ENCODE peak calls at places on chromosomes 7 and 10, in eight cellular contexts. One of them, this sample, is unnamed.

GRCh38 chr7:120052884-120053382 is 220.0 kb upstream of the KCND2 start:
- DNase-seq in mesenteric fat pad: no peak
- DNase-seq in fibroblast of lung: peak
- DNase-seq in coronary artery: no peak
- DNase-seq in SW480: no peak
- DNase-seq in activated naive CD4-positive, alpha-beta T cell treated with Interleukin-2 at 50 U/mL for 16 hours: no peak
- DNase-seq in stimulated activated CD4-positive, alpha-beta T cell treated with anti-CD3 and anti-CD28 coated beads, Interleukin-1b, Interleukin-23, amount 100 ng/mL, for 24 hours: no peak
- DNase-seq in CD4-positive, alpha-beta T cell: no peak
- DNase-seq in this sample: no peak

GRCh38 chr7:128785738-128786137 is 6.0 kb upstream of the CCDC136 start:
- DNase-seq in mesenteric fat pad: no peak
- DNase-seq in fibroblast of lung: no peak
- DNase-seq in coronary artery: no peak
- DNase-seq in SW480: no peak
- DNase-seq in activated naive CD4-positive, alpha-beta T cell treated with Interleukin-2 at 50 U/mL for 16 hours: no peak
- DNase-seq in stimulated activated CD4-positive, alpha-beta T cell treated with anti-CD3 and anti-CD28 coated beads, Interleukin-1b, Interleukin-23, amount 100 ng/mL, for 24 hours: no peak
- DNase-seq in CD4-positive, alpha-beta T cell: no peak
- DNase-seq in this sample: no peak

GRCh38 chr7:4185136-4185535 is 497.0 kb upstream of the FOXK1 start:
- DNase-seq in mesenteric fat pad: no peak
- DNase-seq in fibroblast of lung: no peak
- DNase-seq in coronary artery: no peak
- DNase-seq in SW480: no peak
- DNase-seq in activated naive CD4-positive, alpha-beta T cell treated with Interleukin-2 at 50 U/mL for 16 hours: no peak
- DNase-seq in stimulated activated CD4-positive, alpha-beta T cell treated with anti-CD3 and anti-CD28 coated beads, Interleukin-1b, Interleukin-23, amount 100 ng/mL, for 24 hours: no peak
- DNase-seq in CD4-positive, alpha-beta T cell: no peak
- DNase-seq in this sample: no peak

GRCh38 chr7:158424531-158424930 is 163.1 kb downstream of the PTPRN2 start:
- DNase-seq in mesenteric fat pad: peak
- DNase-seq in fibroblast of lung: no peak
- DNase-seq in coronary artery: no peak
- DNase-seq in SW480: no peak
- DNase-seq in activated naive CD4-positive, alpha-beta T cell treated with Interleukin-2 at 50 U/mL for 16 hours: no peak
- DNase-seq in stimulated activated CD4-positive, alpha-beta T cell treated with anti-CD3 and anti-CD28 coated beads, Interleukin-1b, Interleukin-23, amount 100 ng/mL, for 24 hours: no peak
- DNase-seq in CD4-positive, alpha-beta T cell: no peak
- DNase-seq in this sample: no peak

GRCh38 chr10:44947356-44948152 is 12.0 kb upstream of the RASSF4 start:
- DNase-seq in mesenteric fat pad: peak
- DNase-seq in fibroblast of lung: no peak
- DNase-seq in coronary artery: peak
- DNase-seq in SW480: no peak
- DNase-seq in activated naive CD4-positive, alpha-beta T cell treated with Interleukin-2 at 50 U/mL for 16 hours: no peak
- DNase-seq in stimulated activated CD4-positive, alpha-beta T cell treated with anti-CD3 and anti-CD28 coated beads, Interleukin-1b, Interleukin-23, amount 100 ng/mL, for 24 hours: no peak
- DNase-seq in CD4-positive, alpha-beta T cell: no peak
- DNase-seq in this sample: no peak

GRCh38 chr10:42990721-42991441 is 86.0 kb upstream of the RET start:
- DNase-seq in mesenteric fat pad: peak
- DNase-seq in fibroblast of lung: no peak
- DNase-seq in coronary artery: no peak
- DNase-seq in SW480: no peak
- DNase-seq in activated naive CD4-positive, alpha-beta T cell treated with Interleukin-2 at 50 U/mL for 16 hours: no peak
- DNase-seq in stimulated activated CD4-positive, alpha-beta T cell treated with anti-CD3 and anti-CD28 coated beads, Interleukin-1b, Interleukin-23, amount 100 ng/mL, for 24 hours: no peak
- DNase-seq in CD4-positive, alpha-beta T cell: no peak
- DNase-seq in this sample: no peak

GRCh38 chr10:104257235-104257634 is 2.5 kb downstream of the GSTO1 start:
- DNase-seq in mesenteric fat pad: no peak
- DNase-seq in fibroblast of lung: no peak
- DNase-seq in coronary artery: no peak
- DNase-seq in SW480: no peak
- DNase-seq in activated naive CD4-positive, alpha-beta T cell treated with Interleukin-2 at 50 U/mL for 16 hours: no peak
- DNase-seq in stimulated activated CD4-positive, alpha-beta T cell treated with anti-CD3 and anti-CD28 coated beads, Interleukin-1b, Interleukin-23, amount 100 ng/mL, for 24 hours: no peak
- DNase-seq in CD4-positive, alpha-beta T cell: no peak
- DNase-seq in this sample: no peak

GRCh38 chr7:91492773-91493172 is 228.5 kb downstream of the FZD1 start:
- DNase-seq in mesenteric fat pad: no peak
- DNase-seq in fibroblast of lung: no peak
- DNase-seq in coronary artery: no peak
- DNase-seq in SW480: no peak
- DNase-seq in activated naive CD4-positive, alpha-beta T cell treated with Interleukin-2 at 50 U/mL for 16 hours: no peak
- DNase-seq in stimulated activated CD4-positive, alpha-beta T cell treated with anti-CD3 and anti-CD28 coated beads, Interleukin-1b, Interleukin-23, amount 100 ng/mL, for 24 hours: no peak
- DNase-seq in CD4-positive, alpha-beta T cell: no peak
- DNase-seq in this sample: no peak

GRCh38 chr7:157047148-157047547 is 36.7 kb upstream of the MNX1 start:
- DNase-seq in mesenteric fat pad: no peak
- DNase-seq in fibroblast of lung: no peak
- DNase-seq in coronary artery: no peak
- DNase-seq in SW480: no peak
- DNase-seq in activated naive CD4-positive, alpha-beta T cell treated with Interleukin-2 at 50 U/mL for 16 hours: no peak
- DNase-seq in stimulated activated CD4-positive, alpha-beta T cell treated with anti-CD3 and anti-CD28 coated beads, Interleukin-1b, Interleukin-23, amount 100 ng/mL, for 24 hours: no peak
- DNase-seq in CD4-positive, alpha-beta T cell: no peak
- DNase-seq in this sample: no peak

GRCh38 chr10:124285587-124286527 is 132.9 kb downstream of the OAT start:
- DNase-seq in mesenteric fat pad: peak
- DNase-seq in fibroblast of lung: no peak
- DNase-seq in coronary artery: no peak
- DNase-seq in SW480: no peak
- DNase-seq in activated naive CD4-positive, alpha-beta T cell treated with Interleukin-2 at 50 U/mL for 16 hours: no peak
- DNase-seq in stimulated activated CD4-positive, alpha-beta T cell treated with anti-CD3 and anti-CD28 coated beads, Interleukin-1b, Interleukin-23, amount 100 ng/mL, for 24 hours: no peak
- DNase-seq in CD4-positive, alpha-beta T cell: no peak
- DNase-seq in this sample: no peak

GRCh38 chr10:43045631-43046287 is 31.1 kb upstream of the RET start:
- DNase-seq in mesenteric fat pad: peak
- DNase-seq in fibroblast of lung: no peak
- DNase-seq in coronary artery: peak
- DNase-seq in SW480: no peak
- DNase-seq in activated naive CD4-positive, alpha-beta T cell treated with Interleukin-2 at 50 U/mL for 16 hours: no peak
- DNase-seq in stimulated activated CD4-positive, alpha-beta T cell treated with anti-CD3 and anti-CD28 coated beads, Interleukin-1b, Interleukin-23, amount 100 ng/mL, for 24 hours: no peak
- DNase-seq in CD4-positive, alpha-beta T cell: no peak
- DNase-seq in this sample: no peak

GRCh38 chr7:132577206-132578049 is 1.2 kb upstream of the PLXNA4 start:
- DNase-seq in mesenteric fat pad: no peak
- DNase-seq in fibroblast of lung: peak
- DNase-seq in coronary artery: no peak
- DNase-seq in SW480: peak
- DNase-seq in activated naive CD4-positive, alpha-beta T cell treated with Interleukin-2 at 50 U/mL for 16 hours: no peak
- DNase-seq in stimulated activated CD4-positive, alpha-beta T cell treated with anti-CD3 and anti-CD28 coated beads, Interleukin-1b, Interleukin-23, amount 100 ng/mL, for 24 hours: peak
- DNase-seq in CD4-positive, alpha-beta T cell: no peak
- DNase-seq in this sample: peak

GRCh38 chr7:22433710-22434460 is 66.1 kb downstream of the STEAP1B start:
- DNase-seq in mesenteric fat pad: no peak
- DNase-seq in fibroblast of lung: peak
- DNase-seq in coronary artery: no peak
- DNase-seq in SW480: peak
- DNase-seq in activated naive CD4-positive, alpha-beta T cell treated with Interleukin-2 at 50 U/mL for 16 hours: no peak
- DNase-seq in stimulated activated CD4-positive, alpha-beta T cell treated with anti-CD3 and anti-CD28 coated beads, Interleukin-1b, Interleukin-23, amount 100 ng/mL, for 24 hours: no peak
- DNase-seq in CD4-positive, alpha-beta T cell: no peak
- DNase-seq in this sample: peak

GRCh38 chr10:31926154-31926553 is 2.5 kb downstream of the ARHGAP12 start:
- DNase-seq in mesenteric fat pad: no peak
- DNase-seq in fibroblast of lung: no peak
- DNase-seq in coronary artery: no peak
- DNase-seq in SW480: peak
- DNase-seq in activated naive CD4-positive, alpha-beta T cell treated with Interleukin-2 at 50 U/mL for 16 hours: no peak
- DNase-seq in stimulated activated CD4-positive, alpha-beta T cell treated with anti-CD3 and anti-CD28 coated beads, Interleukin-1b, Interleukin-23, amount 100 ng/mL, for 24 hours: no peak
- DNase-seq in CD4-positive, alpha-beta T cell: no peak
- DNase-seq in this sample: no peak